ENCODE peak calls at places on chromosomes 2 and 18, in eight cellular contexts. I is PC-3, Q is GM23248, U is HCT116, S is SK-N-SH, V is GM23338, R is hepatocyte, W is neural progenitor cell. E is an unnamed sample.

GRCh38 chr2:195563857-195564512 is 93.0 kb upstream of the SLC39A10 start:
- DNase-seq in I (peak), Q (peak), U (no peak), S (no peak), V (no peak), R (no peak), W (no peak), E (no peak)

GRCh38 chr2:53863538-53864227 is 3.9 kb upstream of the GPR75 start:
- DNase-seq in I (no peak), Q (no peak), U (no peak), S (peak), V (no peak), R (no peak), W (no peak), E (no peak)

GRCh38 chr2:55026202-55026601 is 24.0 kb downstream of the RTN4 start:
- DNase-seq in I (no peak), Q (peak), U (no peak), S (no peak), V (no peak), R (no peak), W (no peak), E (peak)

GRCh38 chr2:147998203-147998602 is 22.3 kb downstream of the ORC4 start:
- DNase-seq in I (no peak), Q (no peak), U (no peak), S (no peak), V (no peak), R (no peak), W (no peak), E (no peak)

GRCh38 chr2:80322337-80322920 is 17.9 kb upstream of the LRRTM1 start:
- DNase-seq in I (no peak), Q (no peak), U (no peak), S (no peak), V (peak), R (peak), W (peak), E (no peak)

GRCh38 chr2:136141510-136142154 is 23.7 kb upstream of the CXCR4 start:
- DNase-seq in I (no peak), Q (no peak), U (no peak), S (peak), V (no peak), R (peak), W (peak), E (no peak)

GRCh38 chr2:7497223-7497622 is 580.0 kb downstream of the RNF144A start:
- DNase-seq in I (no peak), Q (peak), U (no peak), S (no peak), V (peak), R (no peak), W (no peak), E (no peak)

GRCh38 chr2:172230783-172231446 is 128.2 kb upstream of the DLX2 start:
- DNase-seq in I (no peak), Q (no peak), U (no peak), S (no peak), V (no peak), R (no peak), W (no peak), E (no peak)

GRCh38 chr2:219142329-219142728 is 18.3 kb downstream of the NHEJ1 start:
- DNase-seq in I (peak), Q (peak), U (peak), S (peak), V (no peak), R (no peak), W (no peak), E (no peak)

GRCh38 chr18:59388180-59388579 is 29.1 kb upstream of the LMAN1 start:
- DNase-seq in I (no peak), Q (no peak), U (no peak), S (no peak), V (no peak), R (no peak), W (peak), E (no peak)

GRCh38 chr2:157367704-157368103 is 42.1 kb upstream of the ERMN start:
- DNase-seq in I (no peak), Q (no peak), U (no peak), S (no peak), V (no peak), R (no peak), W (no peak), E (no peak)

GRCh38 chr2:107174126-107174525 is 288.2 kb upstream of the ST6GAL2 start:
- DNase-seq in I (no peak), Q (no peak), U (no peak), S (no peak), V (no peak), R (no peak), W (no peak), E (no peak)

GRCh38 chr2:45330617-45331016 is 280.4 kb downstream of the SRBD1 start:
- DNase-seq in I (peak), Q (peak), U (no peak), S (no peak), V (no peak), R (no peak), W (no peak), E (no peak)

GRCh38 chr2:77008925-77009706 is 513.1 kb downstream of the LRRTM4 start:
- DNase-seq in I (peak), Q (peak), U (no peak), S (no peak), V (peak), R (no peak), W (no peak), E (no peak)

GRCh38 chr2:88919087-88919738 is 227.7 kb downstream of the RPIA start:
- DNase-seq in I (peak), Q (peak), U (no peak), S (peak), V (peak), R (no peak), W (no peak), E (no peak)

GRCh38 chr2:195612515-195613495 is 44.2 kb upstream of the SLC39A10 start:
- DNase-seq in I (peak), Q (peak), U (no peak), S (no peak), V (peak), R (peak), W (peak), E (no peak)

GRCh38 chr2:219562049-219563020 is 9.0 kb downstream of the OBSL1 start:
- DNase-seq in I (no peak), Q (no peak), U (no peak), S (no peak), V (no peak), R (no peak), W (no peak), E (no peak)

GRCh38 chr2:68889500-68889899 is 18.3 kb upstream of the BMP10 start:
- DNase-seq in I (no peak), Q (no peak), U (no peak), S (peak), V (no peak), R (no peak), W (no peak), E (no peak)

GRCh38 chr2:71751590-71751989 is 298.2 kb downstream of the DYSF start:
- DNase-seq in I (no peak), Q (no peak), U (no peak), S (no peak), V (no peak), R (no peak), W (no peak), E (no peak)

GRCh38 chr2:106197878-106198277 is 3.8 kb upstream of the UXS1 start:
- DNase-seq in I (peak), Q (peak), U (no peak), S (no peak), V (no peak), R (peak), W (no peak), E (no peak)

GRCh38 chr2:174593574-174594203 is 3.9 kb downstream of the WIPF1 start:
- DNase-seq in I (peak), Q (peak), U (no peak), S (no peak), V (peak), R (no peak), W (peak), E (peak)

GRCh38 chr2:195498839-195499490 is 158.1 kb upstream of the SLC39A10 start:
- DNase-seq in I (peak), Q (peak), U (no peak), S (no peak), V (no peak), R (no peak), W (no peak), E (no peak)

GRCh38 chr2:119681868-119682220 is 2.8 kb downstream of the TMEM177 start:
- DNase-seq in I (no peak), Q (no peak), U (no peak), S (no peak), V (no peak), R (no peak), W (no peak), E (no peak)

GRCh38 chr18:80067321-80067720 is 33.1 kb downstream of the RBFA start:
- DNase-seq in I (no peak), Q (no peak), U (no peak), S (no peak), V (no peak), R (no peak), W (no peak), E (no peak)

GRCh38 chr2:178800510-178800909 is 6.7 kb downstream of the TTN start:
- DNase-seq in I (no peak), Q (no peak), U (no peak), S (no peak), V (no peak), R (no peak), W (no peak), E (no peak)

DNA sequence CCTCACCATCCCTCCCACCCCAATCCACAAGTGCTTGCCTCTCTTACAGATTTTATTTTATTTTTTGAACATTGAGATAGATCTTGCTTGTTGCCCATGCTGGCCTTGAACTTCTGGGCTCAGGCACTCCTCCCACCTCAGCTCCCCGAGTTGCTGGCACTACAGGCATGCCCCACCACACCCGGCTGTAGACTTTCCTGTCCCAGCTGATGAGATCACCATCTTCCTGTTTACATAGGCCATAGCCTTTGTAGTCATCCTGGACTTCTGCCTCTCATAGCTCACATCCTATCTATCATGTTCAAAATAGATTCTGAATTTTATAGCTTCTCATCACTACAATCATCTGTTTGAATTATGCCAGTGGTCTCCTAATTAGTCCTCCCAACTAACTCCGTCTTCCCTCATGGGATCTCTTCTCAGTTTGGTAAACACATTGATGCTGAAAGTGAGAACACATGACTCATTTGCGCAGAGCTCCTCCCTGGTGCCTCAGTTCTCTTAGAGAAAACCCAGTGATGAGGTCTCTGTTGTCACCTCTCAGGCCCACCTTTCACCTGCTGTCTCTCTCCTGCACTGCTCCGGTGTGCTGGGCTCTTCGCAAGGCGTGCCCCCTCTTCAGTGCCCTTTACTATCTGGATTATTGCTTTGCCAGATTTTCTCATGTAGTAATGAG is 243.0 kb downstream of the ZNF407 start:
- DNase-seq in I (peak), Q (peak), U (no peak), S (no peak), V (no peak), R (no peak), W (no peak), E (no peak)
- TF ChIP-seq EZH2phosphoT487 in I (no peak), Q (no peak), U (no peak), S (no peak), V (no peak), R (no peak), W (no peak), E (no peak)

GRCh38 chr18:70044626-70045025 is 97.0 kb upstream of the CD226 start:
- DNase-seq in I (peak), Q (peak), U (peak), S (peak), V (no peak), R (peak), W (no peak), E (no peak)
- TF ChIP-seq EZH2phosphoT487 in I (no peak), Q (no peak), U (no peak), S (no peak), V (no peak), R (no peak), W (no peak), E (no peak)

GRCh38 chr2:96928277-96928781 is 58.1 kb downstream of the FAM178B start:
- DNase-seq in I (no peak), Q (peak), U (no peak), S (no peak), V (no peak), R (peak), W (no peak), E (no peak)
- TF ChIP-seq EZH2phosphoT487 in I (no peak), Q (no peak), U (no peak), S (no peak), V (no peak), R (no peak), W (no peak), E (no peak)

DNA sequence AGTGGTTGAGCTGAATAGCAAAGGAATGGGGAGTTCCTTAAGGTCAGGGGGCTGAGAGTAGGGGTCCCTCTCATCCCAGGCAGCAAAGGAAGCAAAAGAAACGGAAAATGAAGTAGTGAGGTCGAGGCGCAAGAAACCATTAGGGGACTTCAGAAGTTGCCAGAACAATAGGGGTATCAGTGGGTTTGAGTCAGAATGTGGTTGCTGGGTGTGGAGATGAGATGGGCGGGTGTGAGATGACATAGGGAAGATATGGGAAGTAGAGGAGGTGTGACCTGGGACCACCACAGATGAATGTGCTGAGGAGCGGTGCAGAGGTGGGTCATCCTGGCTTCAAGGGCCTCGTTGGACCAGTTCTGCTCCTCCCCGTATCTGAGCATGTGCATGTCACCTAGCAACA is 13.1 kb upstream of the VAPA start:
- DNase-seq in I (no peak), Q (no peak), U (no peak), S (no peak), V (no peak), R (no peak), W (no peak), E (no peak)
- TF ChIP-seq EZH2phosphoT487 in I (no peak), Q (no peak), U (no peak), S (no peak), V (no peak), R (no peak), W (no peak), E (no peak)